ENCODE peak calls at places on chromosomes 12 and 14, in ten cellular contexts. T is MM.1S; E is AG04449; G is effector memory CD4-positive, alpha-beta T cell; O is CD8-positive, alpha-beta memory T cell; R is adipocyte; Z is mammary epithelial cell; S is fibroblast of mammary gland; F is right cardiac atrium; L is cardiac fibroblast. K is an unnamed sample.

GRCh38 chr14:100616854-100617714 is 29.9 kb upstream of the BEGAIN start:
- DNase-seq in L (peak), S (no peak), Z (no peak), O (peak), R (no peak), G (no peak), F (no peak), E (no peak), T (no peak), K (no peak)

GRCh38 chr14:51424569-51425251 is 184.7 kb downstream of the TMX1 start:
- DNase-seq in F (peak), T (no peak), E (no peak), Z (no peak), G (no peak), O (no peak), R (peak), S (peak), L (peak), K (peak)

GRCh38 chr14:101810897-101811620 is 49.5 kb downstream of the PPP2R5C start:
- DNase-seq in S (peak), F (no peak), Z (peak), G (no peak), T (no peak), O (no peak), L (peak), R (peak), E (no peak), K (no peak)

GRCh38 chr12:114152890-114153289 is 186.8 kb upstream of the RBM19 start:
- DNase-seq in R (no peak), G (no peak), F (no peak), L (no peak), E (no peak), S (peak), Z (no peak), O (no peak), T (no peak), K (no peak)

GRCh38 chr14:72457641-72458040 is 436.3 kb downstream of the DPF3 start:
- DNase-seq in E (peak), Z (peak), G (no peak), R (peak), F (no peak), T (no peak), O (no peak), S (peak), L (peak), K (peak)

GRCh38 chr12:101459642-101460346 is 15.3 kb upstream of the SPIC start:
- DNase-seq in F (no peak), O (no peak), L (peak), Z (peak), T (no peak), R (peak), G (no peak), E (no peak), S (peak), K (no peak)

GRCh38 chr12:98645572-98646067 is 530 bp downstream of the APAF1 start:
- DNase-seq in E (no peak), S (peak), L (peak), F (no peak), R (peak), Z (peak), G (peak), T (no peak), O (no peak), K (no peak)

GRCh38 chr12:131721548-131721947 is 10.7 kb downstream of the SFSWAP start:
- DNase-seq in Z (no peak), O (no peak), T (no peak), F (no peak), L (no peak), R (no peak), S (no peak), E (no peak), G (no peak), K (no peak)

GRCh38 chr14:80202888-80203562 is 8.3 kb downstream of the DIO2 start:
- DNase-seq in L (peak), G (no peak), Z (no peak), T (no peak), F (no peak), O (no peak), E (no peak), S (peak), R (no peak), K (no peak)

GRCh38 chr14:41606249-41607118 is at the start of gene LRFN5:
- DNase-seq in O (no peak), R (peak), E (no peak), F (peak), Z (no peak), T (peak), L (peak), S (peak), G (no peak), K (no peak)

GRCh38 chr14:101361044-101361443 is 200.3 kb upstream of the DIO3 start:
- DNase-seq in E (no peak), T (no peak), G (no peak), R (no peak), S (no peak), Z (no peak), L (no peak), O (no peak), F (no peak), K (no peak)

GRCh38 chr12:84336231-84336630 is 576.4 kb downstream of the SLC6A15 start:
- DNase-seq in Z (no peak), F (no peak), S (peak), L (no peak), T (no peak), G (no peak), O (no peak), R (no peak), E (no peak), K (no peak)

GRCh38 chr14:104865069-104865630 is at the start of gene CEP170B:
- DNase-seq in G (peak), S (peak), F (peak), R (peak), O (peak), L (no peak), Z (peak), T (peak), E (no peak), K (no peak)

GRCh38 chr12:89779090-89779489 is 70.5 kb upstream of the ATP2B1 start:
- DNase-seq in S (no peak), T (no peak), O (no peak), Z (peak), E (no peak), F (no peak), G (no peak), R (no peak), L (no peak), K (no peak)

DNA sequence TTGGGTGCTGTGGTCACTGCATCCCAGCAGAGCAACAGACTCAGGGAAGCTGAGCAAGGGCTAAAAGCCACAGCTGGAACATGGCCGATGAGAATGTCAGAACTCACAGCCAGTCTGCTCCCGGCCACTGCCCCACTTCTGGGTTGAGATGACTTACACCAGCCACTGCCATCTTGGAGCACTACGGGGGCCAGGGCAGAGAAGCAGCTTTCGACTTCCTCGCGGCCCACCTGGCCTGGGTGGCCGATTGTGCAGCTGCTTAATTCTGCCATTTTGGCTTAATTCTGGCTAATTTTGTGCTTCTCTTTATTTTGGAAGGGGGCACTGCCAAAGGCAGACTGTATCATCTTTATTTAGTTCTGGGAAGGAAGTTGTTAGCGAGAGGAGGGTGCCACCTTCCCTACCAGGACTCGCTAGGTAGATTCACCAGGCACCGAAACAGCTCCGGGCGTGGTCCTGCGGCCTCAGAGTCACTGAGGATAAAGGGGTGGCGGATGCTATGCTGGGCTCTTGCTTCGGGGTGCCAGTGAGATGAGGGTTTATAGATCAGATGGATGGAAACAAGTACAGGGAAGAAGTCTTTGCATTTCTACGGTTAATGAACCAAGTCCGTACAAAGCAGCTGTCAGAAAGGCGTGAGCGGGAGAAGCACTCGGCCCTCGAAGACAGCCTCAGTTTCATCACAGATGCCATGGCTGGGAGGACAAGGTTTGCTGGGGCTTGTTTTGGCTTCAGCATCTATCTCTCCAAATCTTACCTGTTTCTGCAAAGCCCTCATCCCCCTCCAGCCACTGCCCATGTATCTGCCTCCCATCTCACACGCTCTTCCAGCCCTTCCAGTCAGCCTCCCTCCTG is 147.8 kb downstream of the PIWIL1 start:
- DNase-seq in S (no peak), G (no peak), E (no peak), O (no peak), F (no peak), R (no peak), T (no peak), L (no peak), Z (no peak), K (no peak)
- H3K4me3 ChIP-seq in S (no peak), G (no peak), E (no peak), O (no peak), F (no peak), R (no peak), T (no peak), L (no peak), Z (no peak), K (no peak)

DNA sequence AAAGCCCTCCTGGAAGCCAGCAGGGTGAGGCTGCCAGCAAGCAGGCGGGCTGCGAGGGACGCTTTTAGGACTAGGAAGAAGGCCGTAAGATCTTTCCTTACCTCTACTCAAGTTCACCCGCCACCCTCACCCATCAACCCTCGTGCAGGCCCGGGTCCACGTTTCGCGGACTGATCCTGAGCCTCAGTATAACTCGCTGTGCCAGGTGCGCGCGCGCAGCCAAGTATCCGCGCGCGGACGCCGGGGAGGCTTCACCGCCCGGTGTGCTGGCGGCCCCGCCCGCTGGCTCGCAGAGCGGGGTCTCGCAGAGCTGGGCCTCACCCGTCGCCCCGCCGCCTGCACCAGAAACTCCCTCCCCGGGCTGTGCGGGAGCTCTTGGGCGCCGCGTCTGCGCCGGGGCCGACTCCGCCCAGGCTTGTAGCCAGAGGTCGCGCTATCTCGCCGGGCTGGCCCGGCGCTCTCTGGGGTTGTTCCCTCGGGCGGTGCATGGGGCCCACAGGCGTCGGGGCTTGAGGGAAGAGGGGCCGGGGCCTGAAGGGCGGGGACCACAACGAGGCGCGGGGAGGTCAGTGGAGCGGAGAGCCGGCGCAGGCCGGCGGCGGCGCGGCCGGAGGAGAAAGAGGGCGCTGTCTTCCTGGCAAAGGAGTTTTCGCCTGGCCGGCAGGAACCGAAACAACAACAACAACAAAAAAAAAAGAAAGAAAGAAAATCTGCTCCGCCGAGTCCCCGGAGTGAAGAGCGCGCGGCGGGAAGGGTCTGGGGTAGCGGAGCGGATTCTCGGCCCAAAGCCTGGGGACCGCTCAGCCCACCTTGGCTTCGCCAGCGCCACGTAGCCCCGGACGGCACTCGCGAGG is 7.7 kb upstream of the SIX1 start:
- DNase-seq in O (no peak), R (peak), G (no peak), L (peak), T (peak), Z (peak), F (peak), E (no peak), S (peak), K (peak)
- H3K4me3 ChIP-seq in O (peak), R (peak), G (peak), L (peak), T (peak), Z (peak), F (peak), E (peak), S (peak), K (peak)

DNA sequence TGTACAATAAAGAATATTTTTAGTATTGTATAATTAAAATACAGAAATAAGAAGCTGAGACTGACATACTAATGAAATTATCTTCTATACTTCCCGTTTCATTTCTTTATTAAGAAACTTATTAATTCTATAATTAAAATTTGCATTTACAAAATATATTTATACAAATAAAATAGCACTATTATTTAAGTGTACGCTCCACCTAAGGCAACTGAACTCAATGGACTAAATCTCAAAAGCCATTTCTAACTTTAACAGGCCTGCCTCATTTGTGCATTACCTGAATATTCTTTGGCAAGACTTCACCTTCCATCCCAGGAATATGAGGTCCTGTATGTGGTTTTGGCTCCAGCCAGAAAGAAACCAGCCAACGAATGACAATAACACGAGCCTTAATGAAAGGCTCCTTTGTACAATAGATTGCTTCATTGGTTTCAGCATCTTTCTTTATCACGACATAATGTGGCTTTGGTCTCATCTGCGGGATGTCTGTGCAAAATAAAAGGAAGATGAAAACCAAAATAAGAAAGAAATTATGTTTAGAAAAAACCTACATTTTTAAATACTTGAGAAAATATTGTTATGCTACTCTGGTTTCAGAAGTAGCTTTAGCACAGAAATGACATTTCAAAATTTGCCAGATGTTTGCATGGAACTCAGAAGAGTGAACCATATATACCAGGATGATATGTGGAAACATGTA is 58.7 kb downstream of the RALGAPA1 start:
- DNase-seq in E (no peak), G (no peak), S (no peak), F (no peak), O (no peak), T (no peak), Z (peak), R (no peak), L (no peak), K (no peak)
- H3K4me3 ChIP-seq in E (no peak), G (no peak), S (no peak), F (no peak), O (no peak), T (no peak), Z (no peak), R (no peak), L (no peak), K (no peak)

GRCh38 chr12:33586576-33586975 is 147.0 kb upstream of the SYT10 start:
- DNase-seq in G (no peak), O (no peak), T (no peak), F (no peak), E (no peak), R (no peak), L (peak), S (no peak), Z (no peak), K (peak)

GRCh38 chr12:33589609-33590114 is 150.0 kb upstream of the SYT10 start:
- DNase-seq in O (no peak), Z (no peak), T (no peak), F (no peak), R (no peak), L (no peak), S (no peak), E (no peak), G (no peak), K (no peak)

GRCh38 chr12:33593753-33594152 is 154.1 kb upstream of the SYT10 start:
- DNase-seq in S (no peak), O (no peak), F (no peak), Z (no peak), E (no peak), L (no peak), R (no peak), T (no peak), G (no peak), K (no peak)

GRCh38 chr12:33588082-33588712 is 148.6 kb upstream of the SYT10 start:
- DNase-seq in R (peak), T (peak), F (no peak), O (no peak), Z (peak), S (peak), G (no peak), E (no peak), L (peak), K (peak)

DNA sequence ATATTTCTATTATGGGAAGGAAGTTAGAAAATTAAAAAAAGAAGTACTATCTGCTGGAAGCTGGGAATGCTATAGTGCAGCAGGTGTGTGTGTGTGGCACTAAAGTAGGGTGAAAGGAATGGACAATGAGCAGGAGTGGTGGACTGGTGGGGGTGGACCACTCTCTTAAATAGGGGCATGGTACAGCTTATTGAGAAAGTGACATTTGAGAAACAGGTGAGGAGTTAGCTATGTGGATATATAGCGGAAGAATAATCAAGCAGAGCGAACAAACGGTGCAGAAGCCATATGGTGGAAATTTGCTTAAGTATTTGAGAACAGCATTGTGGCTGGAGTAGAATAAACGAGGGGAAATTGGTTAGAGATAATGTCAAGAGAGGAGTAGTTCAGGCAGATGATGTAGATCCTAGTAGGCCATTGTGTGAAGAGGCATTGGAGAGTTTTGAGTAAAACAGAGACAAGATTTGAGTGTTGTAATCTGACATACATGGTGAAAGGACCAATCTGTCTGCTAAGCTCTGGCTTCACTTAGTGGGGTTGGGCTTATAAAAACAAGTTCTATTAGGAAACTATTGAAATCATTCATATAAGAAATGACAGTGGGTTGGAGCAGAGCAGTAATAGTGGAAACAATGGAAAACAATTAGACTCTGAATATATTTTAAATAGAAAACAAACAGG is 149.2 kb upstream of the SYT10 start:
- DNase-seq in F (no peak), Z (no peak), G (no peak), L (peak), S (no peak), E (no peak), R (no peak), O (no peak), T (no peak), K (peak)
- H3K4me3 ChIP-seq in F (no peak), Z (no peak), G (no peak), L (no peak), S (no peak), E (no peak), R (peak), O (no peak), T (no peak), K (no peak)

GRCh38 chr14:68938515-68939423 is 40.3 kb downstream of the ACTN1 start:
- DNase-seq in E (no peak), L (peak), G (no peak), O (no peak), F (peak), S (no peak), R (peak), T (no peak), Z (no peak), K (no peak)

GRCh38 chr14:68940614-68941185 is 38.4 kb downstream of the ACTN1 start:
- DNase-seq in F (no peak), S (no peak), G (no peak), T (no peak), L (no peak), O (no peak), E (no peak), Z (no peak), R (no peak), K (no peak)

GRCh38 chr14:68941820-68942219 is 37.3 kb downstream of the ACTN1 start:
- DNase-seq in R (peak), T (no peak), E (peak), F (peak), S (peak), G (no peak), O (no peak), Z (peak), L (peak), K (peak)

GRCh38 chr14:68939424-68939892 is 39.6 kb downstream of the ACTN1 start:
- DNase-seq in F (no peak), S (no peak), R (no peak), L (peak), E (no peak), T (no peak), G (no peak), Z (no peak), O (no peak), K (no peak)

GRCh38 chr14:68939893-68940613 is 39.0 kb downstream of the ACTN1 start:
- DNase-seq in T (no peak), S (peak), Z (peak), O (no peak), G (no peak), E (peak), F (peak), L (peak), R (peak), K (peak)
- H3K4me3 ChIP-seq in T (no peak), S (no peak), Z (no peak), O (no peak), G (no peak), E (no peak), F (no peak), L (no peak), R (no peak), K (no peak)

GRCh38 chr12:109776624-109777023 is 56.6 kb downstream of the TRPV4 start:
- DNase-seq in L (no peak), F (no peak), E (no peak), S (no peak), T (no peak), G (no peak), Z (no peak), O (no peak), R (no peak), K (no peak)
- H3K4me3 ChIP-seq in L (no peak), F (no peak), E (no peak), S (no peak), T (no peak), G (no peak), Z (no peak), O (no peak), R (no peak), K (no peak)